ENCODE peak calls at places on chromosomes 16 and 17, in seven cellular contexts. W is RCC 7860, Q is AG04449, I is neuronal stem cell, B is omental fat pad, A is left cardiac atrium, N is T-cell. E is an unnamed sample.

GRCh38 chr16:56779956-56780355 is 50.0 kb downstream of the NUP93 start:
- DNase-seq in Q (no peak), B (no peak), W (no peak), A (no peak), N (no peak), I (no peak), E (no peak)

GRCh38 chr16:80362816-80363215 is 178.0 kb upstream of the DYNLRB2 start:
- DNase-seq in A (no peak), B (no peak), I (no peak), W (no peak), N (no peak), Q (no peak), E (no peak)

GRCh38 chr16:56691885-56692284 is 9.6 kb downstream of the MT1X start:
- DNase-seq in B (no peak), A (no peak), W (peak), Q (no peak), I (no peak), N (no peak), E (no peak)

GRCh38 chr17:79075433-79075805 is 795 bp downstream of the ENGASE start:
- DNase-seq in Q (no peak), A (no peak), W (no peak), N (peak), I (no peak), B (no peak), E (no peak)

GRCh38 chr17:80452173-80452915 is 24.1 kb downstream of the NPTX1 start:
- DNase-seq in A (no peak), I (no peak), Q (no peak), B (no peak), N (no peak), W (no peak), E (no peak)

GRCh38 chr17:50139950-50140885 is 10.3 kb upstream of the SAMD14 start:
- DNase-seq in I (no peak), W (peak), N (peak), A (peak), Q (no peak), B (peak), E (no peak)

GRCh38 chr17:78325076-78325712 is 34.7 kb downstream of the SOCS3 start:
- DNase-seq in A (peak), B (no peak), N (no peak), Q (no peak), I (no peak), W (no peak), E (no peak)

GRCh38 chr17:69607162-69607834 is 192.8 kb downstream of the MAP2K6 start:
- DNase-seq in B (peak), Q (peak), N (no peak), I (peak), A (peak), W (peak), E (peak)

GRCh38 chr17:45942284-45942683 is 47.9 kb downstream of the MAPT start:
- DNase-seq in A (peak), N (no peak), W (no peak), B (no peak), I (no peak), Q (no peak), E (peak)

GRCh38 chr16:58002936-58003335 is 1.7 kb downstream of the USB1 start:
- DNase-seq in I (no peak), W (no peak), B (no peak), A (no peak), Q (no peak), N (no peak), E (no peak)

GRCh38 chr17:34237458-34237857 is 17.6 kb upstream of the CCL2 start:
- DNase-seq in W (no peak), B (no peak), A (no peak), I (no peak), Q (no peak), N (no peak), E (no peak)

GRCh38 chr17:80312621-80313135 is 52.0 kb downstream of the RNF213 start:
- DNase-seq in Q (no peak), N (no peak), W (no peak), A (no peak), I (no peak), B (no peak), E (no peak)

GRCh38 chr16:23496826-23497542 is 13.3 kb downstream of the GGA2 start:
- DNase-seq in I (no peak), A (no peak), N (no peak), B (no peak), Q (no peak), W (peak), E (no peak)

GRCh38 chr17:81249233-81250040 is 10.3 kb downstream of the NDUFAF8 start:
- DNase-seq in Q (no peak), W (no peak), I (no peak), A (no peak), N (no peak), B (no peak), E (no peak)

GRCh38 chr17:4219241-4219640 is 44.5 kb downstream of the ANKFY1 start:
- DNase-seq in B (no peak), N (no peak), I (no peak), A (no peak), W (no peak), Q (no peak), E (no peak)

E was measured in HFF-Myc.